ENCODE peak calls at places on chromosomes 6 and 20, in six cellular contexts. C is GM12892, H is IMR-90, V is adrenal gland, J is stomach, M is ovary. I is an unnamed sample.

GRCh38 chr6:107707346-107708270 is 116.5 kb downstream of the SCML4 start:
- DNase-seq in C (no peak), H (no peak), V (no peak), J (no peak), M (no peak), I (no peak)

GRCh38 chr20:47686545-47686944 is 98.7 kb downstream of the SULF2 start:
- DNase-seq in C (no peak), H (peak), V (peak), J (no peak), M (no peak), I (peak)

GRCh38 chr20:15942130-15942529 is 631.1 kb downstream of the KIF16B start:
- DNase-seq in C (no peak), H (no peak), V (no peak), J (no peak), M (no peak), I (no peak)

GRCh38 chr20:59938696-59939051 is 1.4 kb downstream of the PPP1R3D start:
- DNase-seq in C (no peak), H (peak), V (peak), J (no peak), M (peak), I (peak)

GRCh38 chr20:46228671-46229070 is 79.6 kb downstream of the CDH22 start:
- DNase-seq in C (no peak), H (no peak), V (no peak), J (no peak), M (no peak), I (no peak)

GRCh38 chr20:40639956-40640355 is 49.1 kb downstream of the MAFB start:
- DNase-seq in C (no peak), H (no peak), V (no peak), J (no peak), M (no peak), I (no peak)

GRCh38 chr6:90938116-90938515 is 351.2 kb upstream of the MAP3K7 start:
- DNase-seq in C (no peak), H (no peak), V (no peak), J (no peak), M (no peak), I (no peak)

GRCh38 chr6:68572525-68572924 is 62.6 kb upstream of the ADGRB3 start:
- DNase-seq in C (peak), H (no peak), V (no peak), J (no peak), M (no peak), I (peak)

GRCh38 chr20:33744773-33745385 is 13.1 kb downstream of the ZNF341 start:
- DNase-seq in C (no peak), H (no peak), V (no peak), J (no peak), M (no peak), I (no peak)

GRCh38 chr6:169782966-169783760 is 31.7 kb downstream of the ERMARD start:
- DNase-seq in C (no peak), H (no peak), V (peak), J (no peak), M (no peak), I (no peak)

GRCh38 chr6:134419717-134420116 is 101.8 kb upstream of the SGK1 start:
- DNase-seq in C (no peak), H (peak), V (no peak), J (no peak), M (no peak), I (no peak)

GRCh38 chr6:97978855-97979271 is 695.8 kb upstream of the MMS22L start:
- DNase-seq in C (no peak), H (no peak), V (no peak), J (no peak), M (no peak), I (no peak)

GRCh38 chr20:49747707-49748524 is 34.2 kb upstream of the B4GALT5 start:
- DNase-seq in C (no peak), H (peak), V (peak), J (peak), M (peak), I (no peak)

GRCh38 chr20:4074877-4075455 is 59.6 kb upstream of the RNF24 start:
- DNase-seq in C (no peak), H (no peak), V (no peak), J (no peak), M (no peak), I (no peak)

GRCh38 chr20:17870063-17870740 is 98.4 kb downstream of the SNX5 start:
- DNase-seq in C (no peak), H (peak), V (no peak), J (no peak), M (peak), I (no peak)

GRCh38 chr6:14984454-14984853 is 261.4 kb upstream of the JARID2 start:
- DNase-seq in C (no peak), H (peak), V (no peak), J (peak), M (peak), I (no peak)

GRCh38 chr6:38974389-38975133 is 74.0 kb upstream of the GLP1R start:
- DNase-seq in C (no peak), H (peak), V (no peak), J (no peak), M (no peak), I (no peak)

GRCh38 chr6:98834060-98835031 is at the start of gene POU3F2:
- DNase-seq in C (peak), H (peak), V (peak), J (peak), M (peak), I (peak)

GRCh38 chr6:40789143-40789764 is 202.1 kb upstream of the LRFN2 start:
- DNase-seq in C (no peak), H (no peak), V (no peak), J (no peak), M (no peak), I (no peak)

GRCh38 chr6:28336284-28337024 is 506 bp upstream of the ZSCAN31 start:
- DNase-seq in C (no peak), H (peak), V (peak), J (no peak), M (peak), I (no peak)

GRCh38 chr6:36123270-36124139 is 6.8 kb upstream of the MAPK13 start:
- DNase-seq in C (peak), H (peak), V (peak), J (peak), M (peak), I (peak)

GRCh38 chr20:34512955-34513419 is 3.2 kb upstream of the DYNLRB1 start:
- DNase-seq in C (no peak), H (no peak), V (no peak), J (no peak), M (no peak), I (no peak)

GRCh38 chr20:33339515-33340058 is 56.6 kb downstream of the BPIFB1 start:
- DNase-seq in C (no peak), H (no peak), V (no peak), J (no peak), M (no peak), I (no peak)

GRCh38 chr6:25312703-25313102 is 33.5 kb downstream of the CARMIL1 start:
- DNase-seq in C (no peak), H (peak), V (no peak), J (no peak), M (no peak), I (peak)

GRCh38 chr20:37579091-37579490 is 51.4 kb upstream of the BLCAP start:
- DNase-seq in C (no peak), H (no peak), V (no peak), J (no peak), M (no peak), I (no peak)

GRCh38 chr20:37580069-37580468 is 52.4 kb upstream of the BLCAP start:
- DNase-seq in C (no peak), H (no peak), V (no peak), J (no peak), M (no peak), I (no peak)

GRCh38 chr20:37576911-37577310 is 49.2 kb upstream of the BLCAP start:
- DNase-seq in C (no peak), H (no peak), V (no peak), J (no peak), M (no peak), I (no peak)

GRCh38 chr20:37575884-37576283 is 48.2 kb upstream of the BLCAP start:
- DNase-seq in C (no peak), H (no peak), V (no peak), J (no peak), M (no peak), I (no peak)

DNA sequence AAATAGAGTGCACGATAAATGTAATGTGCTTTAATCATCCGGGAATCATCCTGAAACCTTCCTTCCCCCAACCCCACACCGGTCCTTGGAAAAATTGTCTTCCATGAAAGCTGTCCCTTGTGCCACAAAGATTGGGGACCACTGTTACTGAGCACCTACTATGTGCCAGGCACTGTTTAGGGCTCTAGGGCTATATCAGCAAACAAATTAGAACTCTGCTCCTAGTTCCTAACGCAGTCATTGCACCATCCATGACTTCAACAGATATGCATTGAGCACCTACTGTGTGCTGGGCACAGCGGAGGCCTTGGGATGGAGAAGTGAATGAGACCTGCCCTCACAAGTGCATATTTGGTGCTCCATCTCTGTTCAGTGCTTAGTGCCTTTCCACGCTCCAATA is 50.3 kb upstream of the BLCAP start:
- DNase-seq in C (no peak), H (no peak), V (no peak), J (no peak), M (no peak), I (no peak)
- TF ChIP-seq POLR2A in C (no peak), H (no peak), V (no peak), J (no peak), M (no peak), I (no peak)

DNA sequence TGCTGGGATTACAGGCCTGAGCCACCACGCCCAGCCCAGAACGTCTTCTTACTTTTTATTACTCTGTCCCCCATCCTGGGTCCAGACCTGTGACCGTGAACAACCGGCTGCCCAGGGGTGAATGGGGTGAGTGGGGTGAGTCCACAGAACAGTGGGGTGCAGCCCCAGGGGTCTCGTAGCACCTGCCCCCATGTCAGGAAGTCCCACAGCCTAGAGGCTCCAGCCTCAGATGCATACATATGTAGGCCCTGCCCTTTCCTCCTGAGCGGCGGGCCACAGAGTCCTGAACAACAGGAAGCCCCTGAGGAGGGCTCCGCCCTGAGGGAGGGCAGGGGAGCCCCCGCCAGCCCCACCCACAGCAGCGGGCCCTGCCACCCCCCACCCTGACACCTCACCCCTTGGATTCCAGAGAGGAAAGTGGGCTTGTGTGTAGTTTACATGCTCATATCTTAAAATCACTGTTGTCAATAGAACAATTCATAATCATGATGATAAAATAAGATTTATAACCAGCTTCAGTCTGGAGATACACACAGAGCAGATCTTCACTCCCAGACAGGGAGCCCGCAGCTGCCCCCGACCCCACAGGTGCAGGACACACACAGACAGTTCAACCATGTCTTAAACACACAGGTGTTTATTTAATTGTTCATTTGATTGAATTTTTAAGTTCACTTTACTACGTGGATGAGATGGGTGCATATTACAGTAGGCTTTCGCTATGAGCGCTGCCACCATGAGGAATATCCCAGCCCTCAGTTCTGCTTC is 12.4 kb upstream of the GMEB2 start:
- DNase-seq in C (no peak), H (no peak), V (no peak), J (peak), M (no peak), I (no peak)
- TF ChIP-seq POLR2A in C (no peak), H (no peak), V (no peak), J (no peak), M (no peak), I (no peak)

DNA sequence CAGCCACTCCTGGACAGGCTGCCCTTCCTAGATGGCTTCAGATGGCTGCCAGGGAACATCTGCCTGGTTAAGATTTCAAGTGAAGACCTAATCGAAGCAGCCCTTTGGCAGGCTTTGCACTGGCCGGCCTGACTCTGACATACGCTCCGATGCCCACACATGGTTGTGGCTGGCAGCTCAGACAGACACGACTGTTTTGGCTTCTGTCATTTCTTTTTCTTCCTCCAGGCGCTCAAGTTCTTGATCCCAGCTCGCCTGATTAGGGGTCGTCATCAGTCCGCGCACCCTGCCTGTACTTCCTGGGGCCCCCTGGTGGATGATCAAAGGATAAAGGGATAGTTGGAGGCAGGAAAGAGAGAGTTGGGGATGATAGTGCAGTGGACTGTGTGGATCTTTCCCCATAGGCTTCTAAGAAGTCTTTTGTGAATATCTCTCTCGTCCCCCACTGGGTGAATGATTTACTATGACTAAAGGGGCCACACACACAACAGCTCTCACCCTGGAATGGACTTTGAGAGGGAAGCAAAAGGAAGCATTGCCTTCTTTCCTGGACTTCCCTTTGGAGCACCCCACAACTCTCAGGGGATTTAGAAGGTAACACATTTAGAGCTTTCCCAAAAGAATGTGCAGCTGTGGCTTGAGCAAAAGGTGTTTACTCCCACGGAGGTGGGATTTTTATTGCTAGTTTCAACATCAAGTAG is 21.4 kb upstream of the TRAM2 start:
- DNase-seq in C (peak), H (peak), V (peak), J (peak), M (peak), I (no peak)
- TF ChIP-seq POLR2A in C (no peak), H (no peak), V (no peak), J (no peak), M (no peak), I (no peak)

GRCh38 chr6:13574571-13575376 is at the start of gene SIRT5:
- DNase-seq in C (peak), H (peak), V (peak), J (peak), M (peak), I (peak)
- TF ChIP-seq POLR2A in C (peak), H (peak), V (no peak), J (no peak), M (peak), I (peak)

DNA sequence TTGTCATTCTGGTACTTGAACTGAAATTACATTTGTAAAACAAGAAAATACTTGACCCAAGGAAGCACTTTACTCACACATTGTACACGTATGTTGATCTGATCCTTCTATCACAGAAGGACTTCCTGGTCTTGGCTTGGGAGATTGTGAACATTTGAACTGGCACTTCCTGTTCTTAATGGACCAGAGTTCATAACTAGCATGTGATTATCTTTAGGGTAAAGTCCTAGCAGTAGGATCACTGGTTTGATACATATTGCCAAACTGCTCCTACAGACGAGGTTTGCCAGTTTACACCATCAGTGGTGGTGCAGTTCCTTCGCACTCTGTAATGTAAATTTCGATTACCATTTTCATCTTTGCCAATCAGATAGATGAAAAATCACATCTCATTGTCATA is 12.7 kb downstream of the HECA start:
- DNase-seq in C (no peak), H (no peak), V (no peak), J (no peak), M (no peak), I (no peak)
- TF ChIP-seq POLR2A in C (no peak), H (no peak), V (no peak), J (no peak), M (no peak), I (no peak)

GRCh38 chr6:13281630-13282156 is 46.6 kb downstream of the TBC1D7 start:
- DNase-seq in C (no peak), H (no peak), V (no peak), J (no peak), M (no peak), I (no peak)

GRCh38 chr6:13285705-13286104 is 42.6 kb downstream of the TBC1D7 start:
- DNase-seq in C (no peak), H (no peak), V (no peak), J (no peak), M (no peak), I (no peak)

GRCh38 chr6:13284646-13285045 is 43.7 kb downstream of the TBC1D7 start:
- DNase-seq in C (no peak), H (no peak), V (no peak), J (no peak), M (no peak), I (no peak)

GRCh38 chr6:13282393-13283069 is 45.8 kb downstream of the TBC1D7 start:
- DNase-seq in C (no peak), H (no peak), V (no peak), J (no peak), M (no peak), I (no peak)

DNA sequence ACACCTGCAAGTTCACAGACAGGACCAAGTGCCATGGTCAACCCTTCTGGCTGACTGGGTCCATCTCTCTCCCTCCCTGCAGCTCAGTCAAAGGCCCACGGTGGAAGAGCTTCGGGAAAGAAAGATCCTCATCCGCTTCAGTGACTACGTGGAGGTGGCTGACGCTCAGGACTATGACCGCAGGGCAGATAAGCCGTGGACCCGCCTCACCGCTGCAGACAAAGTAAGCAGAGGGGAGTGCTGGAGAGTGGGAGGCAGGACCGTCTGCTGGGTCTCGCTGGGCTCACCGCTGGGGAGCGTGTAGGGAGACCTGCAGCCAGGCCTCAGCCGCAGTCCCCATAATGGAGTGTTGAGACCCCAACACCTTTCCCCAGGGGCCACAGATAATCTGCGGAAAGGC is 45.0 kb downstream of the TBC1D7 start:
- DNase-seq in C (no peak), H (no peak), V (no peak), J (no peak), M (no peak), I (no peak)
- TF ChIP-seq POLR2A in C (no peak), H (no peak), V (no peak), J (no peak), M (no peak), I (no peak)

GRCh38 chr6:149964243-149965190 is 774 bp downstream of the ULBP1 start:
- DNase-seq in C (peak), H (peak), V (peak), J (no peak), M (no peak), I (no peak)

GRCh38 chr6:149965191-149966020 is 1.7 kb downstream of the ULBP1 start:
- DNase-seq in C (peak), H (no peak), V (no peak), J (no peak), M (no peak), I (no peak)

GRCh38 chr6:149963212-149963461 is 606 bp upstream of the ULBP1 start:
- DNase-seq in C (no peak), H (peak), V (peak), J (no peak), M (no peak), I (peak)

GRCh38 chr6:149962461-149963211 is 1.1 kb upstream of the ULBP1 start:
- DNase-seq in C (peak), H (no peak), V (no peak), J (no peak), M (no peak), I (no peak)

GRCh38 chr6:149963462-149964242 is at the start of gene ULBP1:
- DNase-seq in C (peak), H (peak), V (peak), J (peak), M (peak), I (peak)
- TF ChIP-seq POLR2A in C (no peak), H (no peak), V (no peak), J (no peak), M (no peak), I (no peak)

GRCh38 chr6:47151232-47151898 is 109.2 kb upstream of the ADGRF1 start:
- DNase-seq in C (no peak), H (no peak), V (no peak), J (no peak), M (no peak), I (no peak)
- TF ChIP-seq POLR2A in C (no peak), H (no peak), V (no peak), J (no peak), M (no peak), I (no peak)

GRCh38 chr6:27096834-27097511 is 150.5 kb upstream of the PRSS16 start:
- DNase-seq in C (peak), H (peak), V (no peak), J (peak), M (peak), I (no peak)
- TF ChIP-seq POLR2A in C (no peak), H (no peak), V (no peak), J (no peak), M (no peak), I (no peak)

I was measured in H54.